ENCODE peak calls at places on chromosomes 4 and X, in ten cellular contexts. One of them, this sample, is unnamed.

GRCh38 chrX:72169008-72169728 is 12.4 kb upstream of the PIN4 start:
- DNase-seq in esophagus squamous epithelium: no peak
- DNase-seq in PC-9: no peak
- DNase-seq in spleen: no peak
- DNase-seq in ovary: no peak
- DNase-seq in hepatocyte: no peak
- DNase-seq in mammary epithelial cell: no peak
- DNase-seq in GM12878: no peak
- DNase-seq in neural progenitor cell: no peak
- DNase-seq in psoas muscle: no peak
- DNase-seq in this sample: no peak

GRCh38 chr4:112823631-112824030 is 186.7 kb downstream of the LARP7 start:
- DNase-seq in esophagus squamous epithelium: no peak
- DNase-seq in PC-9: no peak
- DNase-seq in spleen: no peak
- DNase-seq in ovary: no peak
- DNase-seq in hepatocyte: no peak
- DNase-seq in mammary epithelial cell: no peak
- DNase-seq in GM12878: no peak
- DNase-seq in neural progenitor cell: no peak
- DNase-seq in psoas muscle: no peak
- DNase-seq in this sample: no peak

GRCh38 chrX:136318166-136318565 is 17.4 kb downstream of the ADGRG4 start:
- DNase-seq in esophagus squamous epithelium: no peak
- DNase-seq in PC-9: no peak
- DNase-seq in spleen: no peak
- DNase-seq in ovary: no peak
- DNase-seq in hepatocyte: no peak
- DNase-seq in mammary epithelial cell: no peak
- DNase-seq in GM12878: no peak
- DNase-seq in neural progenitor cell: no peak
- DNase-seq in psoas muscle: no peak
- DNase-seq in this sample: no peak

GRCh38 chr4:140084426-140084825 is 69.6 kb downstream of the MAML3 start:
- DNase-seq in esophagus squamous epithelium: no peak
- DNase-seq in PC-9: no peak
- DNase-seq in spleen: no peak
- DNase-seq in ovary: no peak
- DNase-seq in hepatocyte: no peak
- DNase-seq in mammary epithelial cell: no peak
- DNase-seq in GM12878: no peak
- DNase-seq in neural progenitor cell: no peak
- DNase-seq in psoas muscle: no peak
- DNase-seq in this sample: no peak

GRCh38 chrX:34437586-34437985 is 219.5 kb downstream of the TMEM47 start:
- DNase-seq in esophagus squamous epithelium: no peak
- DNase-seq in PC-9: no peak
- DNase-seq in spleen: no peak
- DNase-seq in ovary: peak; percentile 54
- DNase-seq in hepatocyte: no peak
- DNase-seq in mammary epithelial cell: no peak
- DNase-seq in GM12878: no peak
- DNase-seq in neural progenitor cell: peak; percentile 5
- DNase-seq in psoas muscle: peak; percentile 64
- DNase-seq in this sample: no peak

GRCh38 chr4:77248805-77249204 is 91.8 kb downstream of the CCNG2 start:
- DNase-seq in esophagus squamous epithelium: no peak
- DNase-seq in PC-9: no peak
- DNase-seq in spleen: no peak
- DNase-seq in ovary: no peak
- DNase-seq in hepatocyte: peak; percentile 32
- DNase-seq in mammary epithelial cell: no peak
- DNase-seq in GM12878: no peak
- DNase-seq in neural progenitor cell: no peak
- DNase-seq in psoas muscle: no peak
- DNase-seq in this sample: no peak

GRCh38 chrX:30533261-30533660 is 44.3 kb downstream of the TASL start:
- DNase-seq in esophagus squamous epithelium: no peak
- DNase-seq in PC-9: no peak
- DNase-seq in spleen: no peak
- DNase-seq in ovary: no peak
- DNase-seq in hepatocyte: no peak
- DNase-seq in mammary epithelial cell: peak; percentile 7
- DNase-seq in GM12878: no peak
- DNase-seq in neural progenitor cell: no peak
- DNase-seq in psoas muscle: no peak
- DNase-seq in this sample: no peak

GRCh38 chrX:103878466-103879151 is 46.6 kb upstream of the RAB9B start:
- DNase-seq in esophagus squamous epithelium: no peak
- DNase-seq in PC-9: peak; percentile 6
- DNase-seq in spleen: no peak
- DNase-seq in ovary: no peak
- DNase-seq in hepatocyte: peak; percentile 30
- DNase-seq in mammary epithelial cell: peak; percentile 77
- DNase-seq in GM12878: no peak
- DNase-seq in neural progenitor cell: no peak
- DNase-seq in psoas muscle: no peak
- DNase-seq in this sample: peak; percentile 55

GRCh38 chrX:31323658-31324057 is 251.8 kb upstream of the FTHL17 start:
- DNase-seq in esophagus squamous epithelium: no peak
- DNase-seq in PC-9: no peak
- DNase-seq in spleen: no peak
- DNase-seq in ovary: no peak
- DNase-seq in hepatocyte: no peak
- DNase-seq in mammary epithelial cell: no peak
- DNase-seq in GM12878: no peak
- DNase-seq in neural progenitor cell: no peak
- DNase-seq in psoas muscle: no peak
- DNase-seq in this sample: no peak

GRCh38 chr4:60019180-60019579 is 1180.9 kb upstream of the ADGRL3 start:
- DNase-seq in esophagus squamous epithelium: no peak
- DNase-seq in PC-9: no peak
- DNase-seq in spleen: no peak
- DNase-seq in ovary: no peak
- DNase-seq in hepatocyte: no peak
- DNase-seq in mammary epithelial cell: no peak
- DNase-seq in GM12878: no peak
- DNase-seq in neural progenitor cell: no peak
- DNase-seq in psoas muscle: no peak
- DNase-seq in this sample: no peak

GRCh38 chr4:77052352-77052751 is 23.4 kb downstream of the CCNI start:
- DNase-seq in esophagus squamous epithelium: no peak
- DNase-seq in PC-9: peak; percentile 34
- DNase-seq in spleen: no peak
- DNase-seq in ovary: no peak
- DNase-seq in hepatocyte: peak; percentile 63
- DNase-seq in mammary epithelial cell: peak; percentile 46
- DNase-seq in GM12878: no peak
- DNase-seq in neural progenitor cell: peak; percentile 79
- DNase-seq in psoas muscle: no peak
- DNase-seq in this sample: no peak

GRCh38 chr4:148052448-148052847 is 320.6 kb downstream of the ARHGAP10 start:
- DNase-seq in esophagus squamous epithelium: no peak
- DNase-seq in PC-9: no peak
- DNase-seq in spleen: no peak
- DNase-seq in ovary: no peak
- DNase-seq in hepatocyte: no peak
- DNase-seq in mammary epithelial cell: no peak
- DNase-seq in GM12878: no peak
- DNase-seq in neural progenitor cell: no peak
- DNase-seq in psoas muscle: no peak
- DNase-seq in this sample: no peak
- H3K27ac ChIP-seq in esophagus squamous epithelium: no peak overlapping the region
- H3K27ac ChIP-seq in PC-9: no peak overlapping the region
- H3K27ac ChIP-seq in spleen: no peak overlapping the region
- H3K27ac ChIP-seq in ovary: no peak overlapping the region
- H3K27ac ChIP-seq in hepatocyte: no peak overlapping the region
- H3K27ac ChIP-seq in mammary epithelial cell: no peak overlapping the region
- H3K27ac ChIP-seq in GM12878: no peak overlapping the region
- H3K27ac ChIP-seq in neural progenitor cell: no peak overlapping the region
- H3K27ac ChIP-seq in psoas muscle: peak overlapping the region; percentile 91
- H3K27ac ChIP-seq in this sample: no peak overlapping the region

GRCh38 chr4:90445380-90445779 is 318.2 kb downstream of the CCSER1 start:
- DNase-seq in esophagus squamous epithelium: no peak
- DNase-seq in PC-9: no peak
- DNase-seq in spleen: no peak
- DNase-seq in ovary: no peak
- DNase-seq in hepatocyte: no peak
- DNase-seq in mammary epithelial cell: no peak
- DNase-seq in GM12878: no peak
- DNase-seq in neural progenitor cell: no peak
- DNase-seq in psoas muscle: no peak
- DNase-seq in this sample: no peak

GRCh38 chr4:90444904-90445303 is 317.7 kb downstream of the CCSER1 start:
- DNase-seq in esophagus squamous epithelium: no peak
- DNase-seq in PC-9: no peak
- DNase-seq in spleen: no peak
- DNase-seq in ovary: no peak
- DNase-seq in hepatocyte: no peak
- DNase-seq in mammary epithelial cell: peak; percentile 51
- DNase-seq in GM12878: no peak
- DNase-seq in neural progenitor cell: no peak
- DNase-seq in psoas muscle: no peak
- DNase-seq in this sample: no peak

GRCh38 chr4:90443231-90443630 is 316.0 kb downstream of the CCSER1 start:
- DNase-seq in esophagus squamous epithelium: no peak
- DNase-seq in PC-9: no peak
- DNase-seq in spleen: no peak
- DNase-seq in ovary: no peak
- DNase-seq in hepatocyte: no peak
- DNase-seq in mammary epithelial cell: peak; percentile 72
- DNase-seq in GM12878: no peak
- DNase-seq in neural progenitor cell: no peak
- DNase-seq in psoas muscle: no peak
- DNase-seq in this sample: no peak

GRCh38 chr4:90441770-90442169 is 314.6 kb downstream of the CCSER1 start:
- DNase-seq in esophagus squamous epithelium: no peak
- DNase-seq in PC-9: no peak
- DNase-seq in spleen: no peak
- DNase-seq in ovary: no peak
- DNase-seq in hepatocyte: no peak
- DNase-seq in mammary epithelial cell: no peak
- DNase-seq in GM12878: no peak
- DNase-seq in neural progenitor cell: no peak
- DNase-seq in psoas muscle: no peak
- DNase-seq in this sample: no peak

GRCh38 chr4:90442619-90443018 is 315.4 kb downstream of the CCSER1 start:
- DNase-seq in esophagus squamous epithelium: no peak
- DNase-seq in PC-9: no peak
- DNase-seq in spleen: no peak
- DNase-seq in ovary: no peak
- DNase-seq in hepatocyte: no peak
- DNase-seq in mammary epithelial cell: no peak
- DNase-seq in GM12878: no peak
- DNase-seq in neural progenitor cell: no peak
- DNase-seq in psoas muscle: no peak
- DNase-seq in this sample: no peak
- H3K4me1 ChIP-seq in esophagus squamous epithelium: no peaks in the 10 kb centered on the region
- H3K4me1 ChIP-seq in PC-9: no peaks in the 10 kb centered on the region
- H3K4me1 ChIP-seq in spleen: no peaks in the 10 kb centered on the region
- H3K4me1 ChIP-seq in ovary: no peaks in the 10 kb centered on the region
- H3K4me1 ChIP-seq in hepatocyte: peaks cover 6% of the 10 kb centered on the region
- H3K4me1 ChIP-seq in mammary epithelial cell: peaks cover 38% of the 10 kb centered on the region
- H3K4me1 ChIP-seq in GM12878: no peaks in the 10 kb centered on the region
- H3K4me1 ChIP-seq in neural progenitor cell: peaks cover 14% of the 10 kb centered on the region
- H3K4me1 ChIP-seq in psoas muscle: no peaks in the 10 kb centered on the region
- H3K4me1 ChIP-seq in this sample: no peaks in the 10 kb centered on the region

DNA sequence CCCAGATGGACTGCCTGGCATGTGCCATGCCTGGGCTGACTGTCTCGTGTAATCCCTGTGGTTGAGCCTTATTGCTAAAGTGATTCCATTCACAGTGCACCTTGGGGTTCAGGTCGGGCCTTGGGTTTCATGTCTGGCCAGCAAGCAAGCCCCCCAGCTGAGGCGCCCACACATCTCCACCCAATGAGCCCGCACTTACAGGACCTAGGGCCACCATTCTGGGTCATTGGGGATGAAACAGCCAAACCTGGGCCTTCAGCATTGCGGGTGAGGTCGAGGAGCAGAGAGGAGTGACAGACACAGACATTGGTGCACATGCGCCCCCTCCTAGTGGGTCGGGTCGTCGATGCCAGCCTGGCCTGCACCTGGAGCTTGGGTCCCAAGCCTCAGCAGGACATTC is 21.3 kb upstream of the WFS1 start:
- DNase-seq in esophagus squamous epithelium: no peak
- DNase-seq in PC-9: no peak
- DNase-seq in spleen: peak; percentile 59
- DNase-seq in ovary: no peak
- DNase-seq in hepatocyte: no peak
- DNase-seq in mammary epithelial cell: no peak
- DNase-seq in GM12878: no peak
- DNase-seq in neural progenitor cell: no peak
- DNase-seq in psoas muscle: peak; percentile 19
- DNase-seq in this sample: no peak
- H3K9me3 ChIP-seq in esophagus squamous epithelium: peaks cover 17% of the 10 kb centered on the region
- H3K9me3 ChIP-seq in PC-9: no peaks in the 10 kb centered on the region
- H3K9me3 ChIP-seq in spleen: no peaks in the 10 kb centered on the region
- H3K9me3 ChIP-seq in ovary: no peaks in the 10 kb centered on the region
- H3K9me3 ChIP-seq in hepatocyte: no peaks in the 10 kb centered on the region
- H3K9me3 ChIP-seq in mammary epithelial cell: peaks cover 15% of the 10 kb centered on the region
- H3K9me3 ChIP-seq in GM12878: peaks cover 12% of the 10 kb centered on the region
- H3K9me3 ChIP-seq in neural progenitor cell: no peaks in the 10 kb centered on the region
- H3K9me3 ChIP-seq in psoas muscle: no peaks in the 10 kb centered on the region
- H3K9me3 ChIP-seq in this sample: no peaks in the 10 kb centered on the region

GRCh38 chr4:176758731-176759130 is 34.0 kb downstream of the VEGFC start:
- DNase-seq in esophagus squamous epithelium: no peak
- DNase-seq in PC-9: no peak
- DNase-seq in spleen: no peak
- DNase-seq in ovary: no peak
- DNase-seq in hepatocyte: no peak
- DNase-seq in mammary epithelial cell: no peak
- DNase-seq in GM12878: no peak
- DNase-seq in neural progenitor cell: no peak
- DNase-seq in psoas muscle: no peak
- DNase-seq in this sample: no peak

GRCh38 chr4:176767183-176767582 is 25.5 kb downstream of the VEGFC start:
- DNase-seq in esophagus squamous epithelium: no peak
- DNase-seq in PC-9: no peak
- DNase-seq in spleen: no peak
- DNase-seq in ovary: no peak
- DNase-seq in hepatocyte: no peak
- DNase-seq in mammary epithelial cell: no peak
- DNase-seq in GM12878: no peak
- DNase-seq in neural progenitor cell: no peak
- DNase-seq in psoas muscle: no peak
- DNase-seq in this sample: no peak

GRCh38 chr4:176762661-176763308 is 29.9 kb downstream of the VEGFC start:
- DNase-seq in esophagus squamous epithelium: no peak
- DNase-seq in PC-9: no peak
- DNase-seq in spleen: no peak
- DNase-seq in ovary: no peak
- DNase-seq in hepatocyte: no peak
- DNase-seq in mammary epithelial cell: no peak
- DNase-seq in GM12878: no peak
- DNase-seq in neural progenitor cell: no peak
- DNase-seq in psoas muscle: no peak
- DNase-seq in this sample: no peak

GRCh38 chr4:176760468-176760867 is 32.3 kb downstream of the VEGFC start:
- DNase-seq in esophagus squamous epithelium: no peak
- DNase-seq in PC-9: no peak
- DNase-seq in spleen: no peak
- DNase-seq in ovary: no peak
- DNase-seq in hepatocyte: no peak
- DNase-seq in mammary epithelial cell: no peak
- DNase-seq in GM12878: no peak
- DNase-seq in neural progenitor cell: no peak
- DNase-seq in psoas muscle: no peak
- DNase-seq in this sample: no peak

GRCh38 chr4:176761872-176762271 is 30.9 kb downstream of the VEGFC start:
- DNase-seq in esophagus squamous epithelium: no peak
- DNase-seq in PC-9: no peak
- DNase-seq in spleen: no peak
- DNase-seq in ovary: no peak
- DNase-seq in hepatocyte: no peak
- DNase-seq in mammary epithelial cell: no peak
- DNase-seq in GM12878: no peak
- DNase-seq in neural progenitor cell: no peak
- DNase-seq in psoas muscle: no peak
- DNase-seq in this sample: no peak
- H3K27ac ChIP-seq in esophagus squamous epithelium: no peak overlapping the region
- H3K27ac ChIP-seq in PC-9: no peak overlapping the region
- H3K27ac ChIP-seq in spleen: no peak overlapping the region
- H3K27ac ChIP-seq in ovary: no peak overlapping the region
- H3K27ac ChIP-seq in hepatocyte: no peak overlapping the region
- H3K27ac ChIP-seq in mammary epithelial cell: no peak overlapping the region
- H3K27ac ChIP-seq in GM12878: no peak overlapping the region
- H3K27ac ChIP-seq in neural progenitor cell: no peak overlapping the region
- H3K27ac ChIP-seq in psoas muscle: peak overlapping the region; percentile 73
- H3K27ac ChIP-seq in this sample: peak overlapping the region; percentile 0